ENCODE peak calls at places on chromosomes 11 and 22, in four cellular contexts. D is H1, J is K562, F is GM12891. N is an unnamed sample.

GRCh38 chr22:46319319-46319718 is 16.2 kb upstream of the TRMU start:
- DNase-seq in F (no peak), J (no peak), D (no peak), N (no peak)

GRCh38 chr11:46020084-46020483 is 97.6 kb downstream of the LARGE2 start:
- DNase-seq in J (no peak), F (no peak), D (no peak), N (no peak)

GRCh38 chr11:31810779-31811647 is at the start of gene PAX6:
- DNase-seq in J (peak), F (no peak), D (peak), N (peak)

GRCh38 chr11:126416542-126417090 is 61.1 kb downstream of the ST3GAL4 start:
- DNase-seq in F (peak), D (peak), J (no peak), N (peak)

GRCh38 chr11:19919050-19919561 is 206.5 kb downstream of the NAV2 start:
- DNase-seq in J (no peak), F (no peak), D (no peak), N (no peak)

GRCh38 chr11:27205269-27205668 is 157.7 kb downstream of the CCDC34 start:
- DNase-seq in D (no peak), F (no peak), J (no peak), N (no peak)

GRCh38 chr11:61973603-61974162 is 6.2 kb upstream of the FTH1 start:
- DNase-seq in D (no peak), J (peak), F (no peak), N (no peak)

GRCh38 chr11:100738701-100739100 is 51.6 kb downstream of the ARHGAP42 start:
- DNase-seq in F (no peak), J (no peak), D (no peak), N (no peak)

GRCh38 chr11:76830639-76831312 is 29.9 kb upstream of the ACER3 start:
- DNase-seq in J (no peak), F (no peak), D (no peak), N (peak)

GRCh38 chr22:37079668-37080171 is 28.2 kb downstream of the KCTD17 start:
- DNase-seq in D (no peak), J (no peak), F (no peak), N (no peak)

GRCh38 chr11:96143016-96143670 is 199.9 kb downstream of the MAML2 start:
- DNase-seq in J (no peak), D (no peak), F (no peak), N (no peak)

GRCh38 chr11:134819026-134819425 is 407.0 kb upstream of the B3GAT1 start:
- DNase-seq in F (no peak), D (no peak), J (no peak), N (no peak)
- TF ChIP-seq TAF1 in F (no peak), D (no peak), J (no peak), N (no peak)

DNA sequence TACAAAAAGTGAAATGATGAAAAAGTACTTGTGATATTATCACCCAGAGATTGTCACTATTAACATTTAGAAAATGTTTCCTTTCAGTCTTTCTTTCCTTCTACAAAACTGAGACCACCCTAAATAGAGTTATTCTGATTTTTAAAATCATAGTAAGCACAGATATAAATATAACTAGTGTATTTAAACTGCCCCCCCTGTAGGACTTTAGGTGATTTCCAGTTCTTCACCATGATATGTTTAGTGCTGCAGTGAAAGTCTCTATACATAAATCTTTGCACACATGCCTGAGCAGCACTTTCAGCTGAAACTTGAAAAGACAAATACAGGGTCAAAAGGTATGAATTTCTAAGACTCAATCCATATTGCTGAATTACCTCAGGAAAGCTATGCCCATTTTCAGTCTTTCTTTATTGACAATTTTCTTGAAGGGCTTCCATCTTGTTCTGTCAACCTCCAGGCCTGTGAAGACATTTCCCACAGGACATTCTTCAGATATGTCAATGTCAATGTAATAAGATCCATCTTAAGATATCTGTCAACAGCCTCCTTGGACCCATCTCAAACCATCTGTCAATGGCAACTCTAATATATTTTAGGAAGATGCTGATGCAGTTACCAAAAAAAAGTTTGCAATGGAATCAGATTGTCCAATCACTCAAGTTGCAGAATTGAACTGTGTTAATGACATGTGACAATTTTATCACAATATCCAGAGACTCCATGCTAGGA is 30.8 kb upstream of the LDLRAD3 start:
- DNase-seq in J (no peak), F (no peak), D (no peak), N (no peak)
- TF ChIP-seq TAF1 in J (no peak), F (no peak), D (no peak), N (no peak)

GRCh38 chr11:11459578-11459977 is 106.5 kb upstream of the CSNK2A3 start:
- DNase-seq in F (no peak), D (no peak), J (no peak), N (no peak)

GRCh38 chr11:11465280-11465679 is 112.2 kb upstream of the CSNK2A3 start:
- DNase-seq in D (no peak), F (no peak), J (no peak), N (no peak)

GRCh38 chr11:11461473-11461872 is 108.4 kb upstream of the CSNK2A3 start:
- DNase-seq in D (no peak), J (no peak), F (no peak), N (no peak)

GRCh38 chr11:11464555-11464954 is 111.5 kb upstream of the CSNK2A3 start:
- DNase-seq in D (no peak), F (no peak), J (no peak), N (no peak)

DNA sequence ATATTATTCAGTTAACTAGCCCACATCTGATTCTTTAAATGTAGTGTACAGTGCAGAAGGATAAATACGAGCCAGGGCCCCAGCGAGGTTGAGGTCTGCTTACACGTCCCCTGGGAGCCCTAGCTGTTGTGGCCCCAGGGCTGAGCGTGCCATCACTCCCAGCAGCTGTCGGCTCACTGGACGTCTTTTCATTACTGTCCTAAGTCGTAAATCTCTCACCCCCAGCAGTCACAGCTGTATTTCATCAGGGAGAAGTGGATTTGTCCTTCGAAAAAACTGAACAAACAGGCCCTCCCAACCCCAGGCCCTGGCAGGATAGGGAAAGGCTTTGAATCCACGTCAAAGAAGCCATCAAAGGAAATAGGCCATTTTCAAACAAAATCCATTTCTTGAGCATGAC is 110.3 kb upstream of the CSNK2A3 start:
- DNase-seq in F (no peak), D (no peak), J (no peak), N (peak)
- TF ChIP-seq TAF1 in F (no peak), D (no peak), J (no peak), N (no peak)

GRCh38 chr11:86638673-86639072 is 33.7 kb downstream of the ME3 start:
- DNase-seq in F (no peak), J (no peak), D (no peak), N (no peak)

GRCh38 chr11:86636275-86636674 is 36.1 kb downstream of the ME3 start:
- DNase-seq in D (no peak), F (no peak), J (no peak), N (no peak)

GRCh38 chr11:86639172-86639571 is 33.2 kb downstream of the ME3 start:
- DNase-seq in D (no peak), F (no peak), J (no peak), N (no peak)

GRCh38 chr11:86641537-86642270 is 30.7 kb downstream of the ME3 start:
- DNase-seq in J (no peak), D (no peak), F (no peak), N (no peak)

DNA sequence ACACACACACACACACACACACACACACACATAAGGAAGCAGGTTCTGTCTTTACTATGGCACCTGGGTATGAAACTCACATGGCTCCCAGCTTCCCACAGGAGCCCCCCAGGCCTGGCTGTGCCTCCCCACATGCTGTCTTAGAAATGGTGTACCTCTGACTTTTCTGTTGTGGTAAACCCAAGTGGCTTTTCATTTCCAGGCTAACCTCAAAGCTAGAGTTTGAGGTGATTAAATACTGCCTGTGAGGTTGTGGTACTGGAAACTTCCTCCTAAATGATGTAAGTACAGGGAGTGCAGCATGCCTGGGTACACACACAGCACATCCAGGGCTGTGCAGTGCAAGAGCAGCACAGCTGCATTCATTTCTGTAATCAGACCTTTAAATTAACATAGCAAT is 34.4 kb downstream of the ME3 start:
- DNase-seq in J (no peak), F (no peak), D (no peak), N (no peak)
- TF ChIP-seq TAF1 in J (no peak), F (no peak), D (no peak), N (no peak)